ENCODE peak calls at places on chromosomes 13 and 19, in nine cellular contexts. One of them, this sample, is unnamed.

GRCh38 chr13:99377641-99378040 is 70.4 kb upstream of the GPR183 start:
- DNase-seq in NCI-H226: no peak
- DNase-seq in CD4-positive, alpha-beta T cell: no peak
- DNase-seq in mesendoderm: no peak
- DNase-seq in astrocyte of the cerebellum: no peak
- DNase-seq in fibroblast of lung: no peak
- DNase-seq in effector memory CD8-positive, alpha-beta T cell: no peak
- DNase-seq in fibroblast of mammary gland: no peak
- DNase-seq in stimulated activated CD8-positive, alpha-beta memory T cell treated with anti-CD3 and anti-CD28 coated beads, Interleukin-7, amount 100 ng/mL, for 1 hour: no peak
- DNase-seq in this sample: no peak

GRCh38 chr19:13040232-13040915 is 45.1 kb downstream of the NFIX start:
- DNase-seq in fibroblast of lung: no peak
- DNase-seq in fibroblast of mammary gland: no peak
- DNase-seq in NCI-H226: no peak
- DNase-seq in astrocyte of the cerebellum: no peak
- DNase-seq in effector memory CD8-positive, alpha-beta T cell: no peak
- DNase-seq in stimulated activated CD8-positive, alpha-beta memory T cell treated with anti-CD3 and anti-CD28 coated beads, Interleukin-7, amount 100 ng/mL, for 1 hour: no peak
- DNase-seq in CD4-positive, alpha-beta T cell: no peak
- DNase-seq in mesendoderm: no peak
- DNase-seq in this sample: no peak

GRCh38 chr13:73303858-73304257 is 245.1 kb downstream of the KLF5 start:
- DNase-seq in mesendoderm: peak
- DNase-seq in NCI-H226: peak
- DNase-seq in fibroblast of mammary gland: peak
- DNase-seq in CD4-positive, alpha-beta T cell: no peak
- DNase-seq in fibroblast of lung: peak
- DNase-seq in effector memory CD8-positive, alpha-beta T cell: no peak
- DNase-seq in stimulated activated CD8-positive, alpha-beta memory T cell treated with anti-CD3 and anti-CD28 coated beads, Interleukin-7, amount 100 ng/mL, for 1 hour: no peak
- DNase-seq in astrocyte of the cerebellum: no peak
- DNase-seq in this sample: no peak

GRCh38 chr13:93279982-93280381 is 53.4 kb downstream of the GPC6 start:
- DNase-seq in CD4-positive, alpha-beta T cell: no peak
- DNase-seq in fibroblast of lung: no peak
- DNase-seq in mesendoderm: no peak
- DNase-seq in effector memory CD8-positive, alpha-beta T cell: no peak
- DNase-seq in astrocyte of the cerebellum: no peak
- DNase-seq in NCI-H226: no peak
- DNase-seq in stimulated activated CD8-positive, alpha-beta memory T cell treated with anti-CD3 and anti-CD28 coated beads, Interleukin-7, amount 100 ng/mL, for 1 hour: no peak
- DNase-seq in fibroblast of mammary gland: no peak
- DNase-seq in this sample: no peak

GRCh38 chr13:69468624-69469023 is 639.0 kb upstream of the ATXN8OS start:
- DNase-seq in stimulated activated CD8-positive, alpha-beta memory T cell treated with anti-CD3 and anti-CD28 coated beads, Interleukin-7, amount 100 ng/mL, for 1 hour: no peak
- DNase-seq in fibroblast of lung: no peak
- DNase-seq in CD4-positive, alpha-beta T cell: no peak
- DNase-seq in mesendoderm: no peak
- DNase-seq in NCI-H226: no peak
- DNase-seq in astrocyte of the cerebellum: no peak
- DNase-seq in effector memory CD8-positive, alpha-beta T cell: no peak
- DNase-seq in fibroblast of mammary gland: no peak
- DNase-seq in this sample: no peak

GRCh38 chr13:81795710-81796109 is 1454.8 kb upstream of the SPRY2 start:
- DNase-seq in astrocyte of the cerebellum: no peak
- DNase-seq in NCI-H226: no peak
- DNase-seq in mesendoderm: no peak
- DNase-seq in CD4-positive, alpha-beta T cell: no peak
- DNase-seq in fibroblast of mammary gland: no peak
- DNase-seq in effector memory CD8-positive, alpha-beta T cell: no peak
- DNase-seq in fibroblast of lung: no peak
- DNase-seq in stimulated activated CD8-positive, alpha-beta memory T cell treated with anti-CD3 and anti-CD28 coated beads, Interleukin-7, amount 100 ng/mL, for 1 hour: no peak
- DNase-seq in this sample: no peak

GRCh38 chr13:20702945-20703784 is at the start of gene IL17D:
- DNase-seq in mesendoderm: no peak
- DNase-seq in effector memory CD8-positive, alpha-beta T cell: peak
- DNase-seq in NCI-H226: no peak
- DNase-seq in fibroblast of lung: no peak
- DNase-seq in stimulated activated CD8-positive, alpha-beta memory T cell treated with anti-CD3 and anti-CD28 coated beads, Interleukin-7, amount 100 ng/mL, for 1 hour: peak
- DNase-seq in fibroblast of mammary gland: no peak
- DNase-seq in astrocyte of the cerebellum: no peak
- DNase-seq in CD4-positive, alpha-beta T cell: no peak
- DNase-seq in this sample: no peak

GRCh38 chr19:45693168-45693788 is 812 bp downstream of the QPCTL start:
- DNase-seq in stimulated activated CD8-positive, alpha-beta memory T cell treated with anti-CD3 and anti-CD28 coated beads, Interleukin-7, amount 100 ng/mL, for 1 hour: peak
- DNase-seq in effector memory CD8-positive, alpha-beta T cell: peak
- DNase-seq in CD4-positive, alpha-beta T cell: peak
- DNase-seq in mesendoderm: peak
- DNase-seq in fibroblast of lung: peak
- DNase-seq in NCI-H226: peak
- DNase-seq in fibroblast of mammary gland: peak
- DNase-seq in astrocyte of the cerebellum: peak
- DNase-seq in this sample: peak

GRCh38 chr13:103469771-103470170 is 403.6 kb upstream of the SLC10A2 start:
- DNase-seq in fibroblast of mammary gland: no peak
- DNase-seq in effector memory CD8-positive, alpha-beta T cell: no peak
- DNase-seq in stimulated activated CD8-positive, alpha-beta memory T cell treated with anti-CD3 and anti-CD28 coated beads, Interleukin-7, amount 100 ng/mL, for 1 hour: no peak
- DNase-seq in CD4-positive, alpha-beta T cell: no peak
- DNase-seq in astrocyte of the cerebellum: no peak
- DNase-seq in mesendoderm: no peak
- DNase-seq in fibroblast of lung: no peak
- DNase-seq in NCI-H226: no peak
- DNase-seq in this sample: no peak

GRCh38 chr19:10105241-10106099 is 692 bp upstream of the PPAN start:
- DNase-seq in mesendoderm: no peak
- DNase-seq in effector memory CD8-positive, alpha-beta T cell: peak
- DNase-seq in astrocyte of the cerebellum: no peak
- DNase-seq in NCI-H226: no peak
- DNase-seq in fibroblast of mammary gland: no peak
- DNase-seq in CD4-positive, alpha-beta T cell: peak
- DNase-seq in fibroblast of lung: no peak
- DNase-seq in stimulated activated CD8-positive, alpha-beta memory T cell treated with anti-CD3 and anti-CD28 coated beads, Interleukin-7, amount 100 ng/mL, for 1 hour: peak
- DNase-seq in this sample: no peak

GRCh38 chr19:2699413-2700142 is 2.9 kb downstream of the GNG7 start:
- DNase-seq in mesendoderm: no peak
- DNase-seq in fibroblast of mammary gland: no peak
- DNase-seq in CD4-positive, alpha-beta T cell: no peak
- DNase-seq in fibroblast of lung: no peak
- DNase-seq in NCI-H226: no peak
- DNase-seq in stimulated activated CD8-positive, alpha-beta memory T cell treated with anti-CD3 and anti-CD28 coated beads, Interleukin-7, amount 100 ng/mL, for 1 hour: no peak
- DNase-seq in effector memory CD8-positive, alpha-beta T cell: no peak
- DNase-seq in astrocyte of the cerebellum: no peak
- DNase-seq in this sample: no peak

GRCh38 chr13:20188649-20189553 is 3.8 kb downstream of the GJB2 start:
- DNase-seq in stimulated activated CD8-positive, alpha-beta memory T cell treated with anti-CD3 and anti-CD28 coated beads, Interleukin-7, amount 100 ng/mL, for 1 hour: no peak
- DNase-seq in mesendoderm: peak
- DNase-seq in CD4-positive, alpha-beta T cell: no peak
- DNase-seq in fibroblast of lung: no peak
- DNase-seq in NCI-H226: no peak
- DNase-seq in fibroblast of mammary gland: no peak
- DNase-seq in astrocyte of the cerebellum: no peak
- DNase-seq in effector memory CD8-positive, alpha-beta T cell: no peak
- DNase-seq in this sample: no peak

GRCh38 chr19:28168557-28168956 is 1044.4 kb downstream of the UQCRFS1 start:
- DNase-seq in stimulated activated CD8-positive, alpha-beta memory T cell treated with anti-CD3 and anti-CD28 coated beads, Interleukin-7, amount 100 ng/mL, for 1 hour: no peak
- DNase-seq in effector memory CD8-positive, alpha-beta T cell: no peak
- DNase-seq in NCI-H226: no peak
- DNase-seq in mesendoderm: peak
- DNase-seq in fibroblast of mammary gland: no peak
- DNase-seq in astrocyte of the cerebellum: peak
- DNase-seq in fibroblast of lung: peak
- DNase-seq in CD4-positive, alpha-beta T cell: no peak
- DNase-seq in this sample: no peak

GRCh38 chr13:93388701-93389100 is 162.1 kb downstream of the GPC6 start:
- DNase-seq in effector memory CD8-positive, alpha-beta T cell: no peak
- DNase-seq in astrocyte of the cerebellum: peak
- DNase-seq in CD4-positive, alpha-beta T cell: no peak
- DNase-seq in fibroblast of mammary gland: peak
- DNase-seq in mesendoderm: no peak
- DNase-seq in stimulated activated CD8-positive, alpha-beta memory T cell treated with anti-CD3 and anti-CD28 coated beads, Interleukin-7, amount 100 ng/mL, for 1 hour: no peak
- DNase-seq in fibroblast of lung: peak
- DNase-seq in NCI-H226: peak
- DNase-seq in this sample: no peak

GRCh38 chr19:12015015-12015752 is 20.3 kb downstream of the ZNF433 start:
- DNase-seq in effector memory CD8-positive, alpha-beta T cell: no peak
- DNase-seq in fibroblast of mammary gland: peak
- DNase-seq in CD4-positive, alpha-beta T cell: no peak
- DNase-seq in stimulated activated CD8-positive, alpha-beta memory T cell treated with anti-CD3 and anti-CD28 coated beads, Interleukin-7, amount 100 ng/mL, for 1 hour: no peak
- DNase-seq in NCI-H226: no peak
- DNase-seq in mesendoderm: peak
- DNase-seq in fibroblast of lung: peak
- DNase-seq in astrocyte of the cerebellum: no peak
- DNase-seq in this sample: no peak

GRCh38 chr19:6214881-6215541 is 64.8 kb downstream of the MLLT1 start:
- DNase-seq in mesendoderm: no peak
- DNase-seq in astrocyte of the cerebellum: no peak
- DNase-seq in fibroblast of lung: no peak
- DNase-seq in stimulated activated CD8-positive, alpha-beta memory T cell treated with anti-CD3 and anti-CD28 coated beads, Interleukin-7, amount 100 ng/mL, for 1 hour: no peak
- DNase-seq in effector memory CD8-positive, alpha-beta T cell: no peak
- DNase-seq in CD4-positive, alpha-beta T cell: no peak
- DNase-seq in NCI-H226: no peak
- DNase-seq in fibroblast of mammary gland: no peak
- DNase-seq in this sample: no peak

GRCh38 chr13:51600703-51601102 is 16.4 kb downstream of the WDFY2 start:
- DNase-seq in NCI-H226: no peak
- DNase-seq in fibroblast of lung: no peak
- DNase-seq in astrocyte of the cerebellum: no peak
- DNase-seq in stimulated activated CD8-positive, alpha-beta memory T cell treated with anti-CD3 and anti-CD28 coated beads, Interleukin-7, amount 100 ng/mL, for 1 hour: no peak
- DNase-seq in CD4-positive, alpha-beta T cell: no peak
- DNase-seq in effector memory CD8-positive, alpha-beta T cell: no peak
- DNase-seq in mesendoderm: no peak
- DNase-seq in fibroblast of mammary gland: no peak
- DNase-seq in this sample: no peak

GRCh38 chr13:109698779-109699178 is 87.6 kb downstream of the IRS2 start:
- DNase-seq in mesendoderm: no peak
- DNase-seq in astrocyte of the cerebellum: peak
- DNase-seq in CD4-positive, alpha-beta T cell: no peak
- DNase-seq in fibroblast of mammary gland: peak
- DNase-seq in stimulated activated CD8-positive, alpha-beta memory T cell treated with anti-CD3 and anti-CD28 coated beads, Interleukin-7, amount 100 ng/mL, for 1 hour: no peak
- DNase-seq in NCI-H226: peak
- DNase-seq in effector memory CD8-positive, alpha-beta T cell: no peak
- DNase-seq in fibroblast of lung: peak
- DNase-seq in this sample: no peak

GRCh38 chr13:70366720-70367119 is 258.5 kb upstream of the KLHL1 start:
- DNase-seq in fibroblast of lung: no peak
- DNase-seq in NCI-H226: no peak
- DNase-seq in effector memory CD8-positive, alpha-beta T cell: no peak
- DNase-seq in astrocyte of the cerebellum: no peak
- DNase-seq in CD4-positive, alpha-beta T cell: no peak
- DNase-seq in mesendoderm: no peak
- DNase-seq in stimulated activated CD8-positive, alpha-beta memory T cell treated with anti-CD3 and anti-CD28 coated beads, Interleukin-7, amount 100 ng/mL, for 1 hour: no peak
- DNase-seq in fibroblast of mammary gland: no peak
- DNase-seq in this sample: no peak

GRCh38 chr19:51743405-51743804 is 8.3 kb downstream of the FPR1 start:
- DNase-seq in NCI-H226: no peak
- DNase-seq in stimulated activated CD8-positive, alpha-beta memory T cell treated with anti-CD3 and anti-CD28 coated beads, Interleukin-7, amount 100 ng/mL, for 1 hour: no peak
- DNase-seq in effector memory CD8-positive, alpha-beta T cell: no peak
- DNase-seq in astrocyte of the cerebellum: no peak
- DNase-seq in fibroblast of mammary gland: peak
- DNase-seq in CD4-positive, alpha-beta T cell: no peak
- DNase-seq in mesendoderm: no peak
- DNase-seq in fibroblast of lung: peak
- DNase-seq in this sample: no peak

GRCh38 chr19:12834418-12834943 is at the start of gene RTBDN:
- DNase-seq in NCI-H226: peak
- DNase-seq in fibroblast of lung: no peak
- DNase-seq in fibroblast of mammary gland: no peak
- DNase-seq in mesendoderm: peak
- DNase-seq in stimulated activated CD8-positive, alpha-beta memory T cell treated with anti-CD3 and anti-CD28 coated beads, Interleukin-7, amount 100 ng/mL, for 1 hour: no peak
- DNase-seq in CD4-positive, alpha-beta T cell: no peak
- DNase-seq in effector memory CD8-positive, alpha-beta T cell: no peak
- DNase-seq in astrocyte of the cerebellum: no peak
- DNase-seq in this sample: no peak

GRCh38 chr19:14550201-14550754 is 20.9 kb downstream of the TECR start:
- DNase-seq in mesendoderm: no peak
- DNase-seq in effector memory CD8-positive, alpha-beta T cell: no peak
- DNase-seq in astrocyte of the cerebellum: no peak
- DNase-seq in fibroblast of mammary gland: peak
- DNase-seq in stimulated activated CD8-positive, alpha-beta memory T cell treated with anti-CD3 and anti-CD28 coated beads, Interleukin-7, amount 100 ng/mL, for 1 hour: no peak
- DNase-seq in NCI-H226: no peak
- DNase-seq in fibroblast of lung: peak
- DNase-seq in CD4-positive, alpha-beta T cell: no peak
- DNase-seq in this sample: peak

GRCh38 chr13:46389985-46390384 is 2.9 kb upstream of the RUBCNL start:
- DNase-seq in fibroblast of mammary gland: no peak
- DNase-seq in NCI-H226: no peak
- DNase-seq in mesendoderm: no peak
- DNase-seq in fibroblast of lung: no peak
- DNase-seq in effector memory CD8-positive, alpha-beta T cell: no peak
- DNase-seq in astrocyte of the cerebellum: no peak
- DNase-seq in stimulated activated CD8-positive, alpha-beta memory T cell treated with anti-CD3 and anti-CD28 coated beads, Interleukin-7, amount 100 ng/mL, for 1 hour: no peak
- DNase-seq in CD4-positive, alpha-beta T cell: no peak
- DNase-seq in this sample: no peak

GRCh38 chr19:49672131-49672919 is 4.7 kb upstream of the PRMT1 start:
- DNase-seq in astrocyte of the cerebellum: peak
- DNase-seq in mesendoderm: peak
- DNase-seq in stimulated activated CD8-positive, alpha-beta memory T cell treated with anti-CD3 and anti-CD28 coated beads, Interleukin-7, amount 100 ng/mL, for 1 hour: peak
- DNase-seq in CD4-positive, alpha-beta T cell: peak
- DNase-seq in fibroblast of lung: peak
- DNase-seq in fibroblast of mammary gland: peak
- DNase-seq in effector memory CD8-positive, alpha-beta T cell: peak
- DNase-seq in NCI-H226: no peak
- DNase-seq in this sample: peak

GRCh38 chr19:2822846-2823245 is 3.2 kb downstream of the ZNF554 start:
- DNase-seq in stimulated activated CD8-positive, alpha-beta memory T cell treated with anti-CD3 and anti-CD28 coated beads, Interleukin-7, amount 100 ng/mL, for 1 hour: no peak
- DNase-seq in mesendoderm: no peak
- DNase-seq in fibroblast of mammary gland: no peak
- DNase-seq in fibroblast of lung: no peak
- DNase-seq in CD4-positive, alpha-beta T cell: no peak
- DNase-seq in NCI-H226: no peak
- DNase-seq in astrocyte of the cerebellum: no peak
- DNase-seq in effector memory CD8-positive, alpha-beta T cell: no peak
- DNase-seq in this sample: no peak

GRCh38 chr13:94708031-94708571 is 4.2 kb downstream of the SOX21 start:
- DNase-seq in fibroblast of lung: no peak
- DNase-seq in NCI-H226: no peak
- DNase-seq in CD4-positive, alpha-beta T cell: no peak
- DNase-seq in stimulated activated CD8-positive, alpha-beta memory T cell treated with anti-CD3 and anti-CD28 coated beads, Interleukin-7, amount 100 ng/mL, for 1 hour: no peak
- DNase-seq in effector memory CD8-positive, alpha-beta T cell: no peak
- DNase-seq in fibroblast of mammary gland: no peak
- DNase-seq in mesendoderm: peak
- DNase-seq in astrocyte of the cerebellum: no peak
- DNase-seq in this sample: no peak

GRCh38 chr13:114078501-114079451 is 53.6 kb downstream of the RASA3 start:
- DNase-seq in mesendoderm: no peak
- DNase-seq in fibroblast of lung: peak
- DNase-seq in NCI-H226: no peak
- DNase-seq in astrocyte of the cerebellum: peak
- DNase-seq in fibroblast of mammary gland: peak
- DNase-seq in CD4-positive, alpha-beta T cell: peak
- DNase-seq in stimulated activated CD8-positive, alpha-beta memory T cell treated with anti-CD3 and anti-CD28 coated beads, Interleukin-7, amount 100 ng/mL, for 1 hour: no peak
- DNase-seq in effector memory CD8-positive, alpha-beta T cell: no peak
- DNase-seq in this sample: peak

GRCh38 chr13:111513766-111514611 is 193.5 kb downstream of the TEX29 start:
- DNase-seq in mesendoderm: no peak
- DNase-seq in astrocyte of the cerebellum: no peak
- DNase-seq in NCI-H226: no peak
- DNase-seq in fibroblast of lung: no peak
- DNase-seq in fibroblast of mammary gland: no peak
- DNase-seq in effector memory CD8-positive, alpha-beta T cell: no peak
- DNase-seq in CD4-positive, alpha-beta T cell: no peak
- DNase-seq in stimulated activated CD8-positive, alpha-beta memory T cell treated with anti-CD3 and anti-CD28 coated beads, Interleukin-7, amount 100 ng/mL, for 1 hour: no peak
- DNase-seq in this sample: no peak

GRCh38 chr19:51927859-51928258 is 587 bp downstream of the ZNF613 start:
- DNase-seq in fibroblast of lung: no peak
- DNase-seq in effector memory CD8-positive, alpha-beta T cell: no peak
- DNase-seq in CD4-positive, alpha-beta T cell: no peak
- DNase-seq in fibroblast of mammary gland: no peak
- DNase-seq in mesendoderm: no peak
- DNase-seq in NCI-H226: no peak
- DNase-seq in stimulated activated CD8-positive, alpha-beta memory T cell treated with anti-CD3 and anti-CD28 coated beads, Interleukin-7, amount 100 ng/mL, for 1 hour: no peak
- DNase-seq in astrocyte of the cerebellum: no peak
- DNase-seq in this sample: no peak

GRCh38 chr19:4589579-4590410 is 30.3 kb upstream of the SEMA6B start:
- DNase-seq in astrocyte of the cerebellum: no peak
- DNase-seq in fibroblast of lung: no peak
- DNase-seq in CD4-positive, alpha-beta T cell: no peak
- DNase-seq in mesendoderm: peak
- DNase-seq in fibroblast of mammary gland: no peak
- DNase-seq in stimulated activated CD8-positive, alpha-beta memory T cell treated with anti-CD3 and anti-CD28 coated beads, Interleukin-7, amount 100 ng/mL, for 1 hour: no peak
- DNase-seq in effector memory CD8-positive, alpha-beta T cell: no peak
- DNase-seq in NCI-H226: no peak
- DNase-seq in this sample: no peak

GRCh38 chr13:42532561-42533335 is 41.2 kb upstream of the TNFSF11 start:
- DNase-seq in fibroblast of mammary gland: no peak
- DNase-seq in CD4-positive, alpha-beta T cell: no peak
- DNase-seq in mesendoderm: no peak
- DNase-seq in NCI-H226: no peak
- DNase-seq in stimulated activated CD8-positive, alpha-beta memory T cell treated with anti-CD3 and anti-CD28 coated beads, Interleukin-7, amount 100 ng/mL, for 1 hour: no peak
- DNase-seq in astrocyte of the cerebellum: no peak
- DNase-seq in fibroblast of lung: no peak
- DNase-seq in effector memory CD8-positive, alpha-beta T cell: no peak
- DNase-seq in this sample: no peak

This sample was measured in breast epithelium.